ENCODE peak calls at places on chromosome 19, in five cellular contexts. T, R, Y, D and F are unnamed samples.

GRCh38 chr19:38726761-38727301 is 17.4 kb downstream of the CAPN12 start:
- DNase-seq in T (no peak), R (no peak), Y (no peak), D (no peak), F (no peak)

GRCh38 chr19:48341006-48341405 is 15.7 kb downstream of the EMP3 start:
- DNase-seq in T (no peak), R (peak; percentile 79), Y (no peak), D (no peak), F (no peak)

GRCh38 chr19:51014242-51014641 is 5.3 kb downstream of the KLK10 start:
- DNase-seq in T (no peak), R (no peak), Y (no peak), D (no peak), F (no peak)

GRCh38 chr19:16532440-16533273 is 9.6 kb downstream of the CHERP start:
- DNase-seq in T (no peak), R (no peak), Y (no peak), D (no peak), F (no peak)

GRCh38 chr19:43754562-43755255 is at the start of gene SMG9:
- DNase-seq in T (peak; percentile 98), R (peak; percentile 99), Y (peak; percentile 98), D (peak; percentile 98), F (peak; percentile 94)

GRCh38 chr19:42468273-42468796 is 25.6 kb upstream of the CXCL17 start:
- DNase-seq in T (no peak), R (no peak), Y (peak; percentile 66), D (peak; percentile 59), F (no peak)

GRCh38 chr19:16067205-16067938 is 8.9 kb upstream of the TPM4 start:
- DNase-seq in T (no peak), R (peak; percentile 40), Y (peak; percentile 92), D (peak; percentile 94), F (peak; percentile 62)

GRCh38 chr19:35265126-35265995 is 3.4 kb upstream of the USF2 start:
- DNase-seq in T (peak; percentile 8), R (no peak), Y (no peak), D (no peak), F (no peak)

GRCh38 chr19:11027381-11027780 is 61.9 kb upstream of the LDLR start:
- DNase-seq in T (no peak), R (no peak), Y (no peak), D (no peak), F (no peak)

GRCh38 chr19:12611361-12611699 is 610 bp downstream of the ZNF791 start:
- DNase-seq in T (peak; percentile 79), R (peak; percentile 77), Y (peak; percentile 78), D (peak; percentile 80), F (peak; percentile 36)

GRCh38 chr19:55484571-55485438 is at the start of gene NAT14:
- DNase-seq in T (peak; percentile 77), R (peak; percentile 64), Y (peak; percentile 48), D (peak; percentile 70), F (no peak)

GRCh38 chr19:13597625-13598024 is 91.3 kb upstream of the CACNA1A start:
- DNase-seq in T (peak; percentile 44), R (peak; percentile 19), Y (peak; percentile 86), D (peak; percentile 78), F (peak; percentile 46)

GRCh38 chr19:40445945-40446784 is 2.0 kb upstream of the SERTAD3 start:
- DNase-seq in T (peak; percentile 59), R (no peak), Y (no peak), D (no peak), F (no peak)

GRCh38 chr19:43444531-43445340 is 20.7 kb downstream of the LYPD3 start:
- DNase-seq in T (no peak), R (no peak), Y (no peak), D (no peak), F (no peak)

GRCh38 chr19:39038098-39038497 is 5.7 kb upstream of the FBXO27 start:
- DNase-seq in T (peak; percentile 80), R (no peak), Y (peak; percentile 50), D (peak; percentile 51), F (no peak)

GRCh38 chr19:9945319-9945966 is 9.1 kb upstream of the OLFM2 start:
- DNase-seq in T (no peak), R (peak; percentile 89), Y (peak; percentile 99), D (peak; percentile 99), F (peak; percentile 100)

GRCh38 chr19:51166846-51167490 is 24.9 kb downstream of the SIGLEC7 start:
- DNase-seq in T (no peak), R (no peak), Y (no peak), D (no peak), F (no peak)

GRCh38 chr19:56727731-56728130 is 56.2 kb upstream of the ZNF835 start:
- DNase-seq in T (no peak), R (no peak), Y (no peak), D (no peak), F (no peak)

GRCh38 chr19:20247016-20247683 is 80.1 kb downstream of the ZNF486 start:
- DNase-seq in T (peak; percentile 71), R (no peak), Y (peak; percentile 1), D (peak; percentile 3), F (no peak)

GRCh38 chr19:1261512-1261862 is 7.6 kb upstream of the CIRBP start:
- DNase-seq in T (no peak), R (no peak), Y (no peak), D (no peak), F (no peak)

GRCh38 chr19:412356-413355 is 3.7 kb upstream of the C2CD4C start:
- DNase-seq in T (peak; percentile 60), R (no peak), Y (no peak), D (no peak), F (no peak)

GRCh38 chr19:13844130-13844631 is 32.8 kb upstream of the NANOS3 start:
- DNase-seq in T (no peak), R (no peak), Y (no peak), D (no peak), F (no peak)

GRCh38 chr19:1435378-1435989 is 2.7 kb upstream of the RPS15 start:
- DNase-seq in T (no peak), R (no peak), Y (no peak), D (no peak), F (no peak)

GRCh38 chr19:51002542-51003311 is 1.3 kb upstream of the KLK8 start:
- DNase-seq in T (no peak), R (no peak), Y (no peak), D (peak; percentile 4), F (no peak)

GRCh38 chr19:1847684-1848398 is 442 bp downstream of the REXO1 start:
- DNase-seq in T (no peak), R (peak; percentile 40), Y (peak; percentile 36), D (peak; percentile 66), F (no peak)

GRCh38 chr19:2579678-2580280 is 103.9 kb downstream of the GADD45B start:
- DNase-seq in T (no peak), R (no peak), Y (no peak), D (no peak), F (no peak)

GRCh38 chr19:21610341-21610740 is 104.9 kb downstream of the ZNF429 start:
- DNase-seq in T (no peak), R (no peak), Y (no peak), D (no peak), F (no peak)

GRCh38 chr19:1069009-1069779 is 2.2 kb downstream of the ARHGAP45 start:
- DNase-seq in T (no peak), R (peak; percentile 67), Y (no peak), D (no peak), F (no peak)

GRCh38 chr19:31294189-31294588 is 55.0 kb downstream of the TSHZ3 start:
- DNase-seq in T (no peak), R (no peak), Y (no peak), D (no peak), F (no peak)

GRCh38 chr19:43474986-43475705 is 9.7 kb upstream of the LYPD3 start:
- DNase-seq in T (no peak), R (peak; percentile 94), Y (peak; percentile 90), D (peak; percentile 96), F (peak; percentile 65)

GRCh38 chr19:53906211-53907192 is 2.6 kb upstream of the CACNG7 start:
- DNase-seq in T (peak; percentile 53), R (peak; percentile 45), Y (peak; percentile 23), D (peak; percentile 35), F (no peak)
- TF ChIP-seq CTCF in T (peak; percentile 85), R (peak; percentile 84), Y (peak; percentile 90), D (peak; percentile 90), F (peak; percentile 82)

GRCh38 chr19:8905342-8905741 is 73.2 kb downstream of the MBD3L1 start:
- DNase-seq in T (no peak), R (no peak), Y (no peak), D (no peak), F (no peak)

GRCh38 chr19:8902520-8902919 is 70.3 kb downstream of the MBD3L1 start:
- DNase-seq in T (no peak), R (no peak), Y (no peak), D (no peak), F (no peak)

GRCh38 chr19:8900421-8900820 is 68.2 kb downstream of the MBD3L1 start:
- DNase-seq in T (no peak), R (no peak), Y (no peak), D (no peak), F (no peak)

GRCh38 chr19:8908066-8908465 is 75.9 kb downstream of the MBD3L1 start:
- DNase-seq in T (no peak), R (no peak), Y (no peak), D (no peak), F (no peak)

DNA sequence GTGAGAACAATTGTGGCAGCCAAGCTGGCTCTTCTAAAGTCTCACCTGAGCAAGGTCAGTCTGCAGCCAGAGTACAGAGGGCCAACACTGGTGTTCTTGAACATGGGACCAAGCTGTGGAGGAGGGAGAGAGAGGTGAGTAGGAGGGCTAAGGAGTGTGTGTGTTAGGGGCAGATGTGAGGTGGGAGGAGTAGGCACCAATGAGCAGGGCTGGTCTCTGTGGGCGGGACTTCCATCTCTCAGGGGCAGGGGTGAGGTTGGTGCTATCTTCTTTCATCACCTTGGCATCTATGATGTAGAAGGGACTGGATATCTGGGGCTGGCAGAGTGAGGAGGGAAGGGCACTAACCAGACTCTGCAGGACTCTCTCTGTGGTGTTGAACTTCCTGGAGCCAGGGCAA is 72.4 kb downstream of the MBD3L1 start:
- DNase-seq in T (no peak), R (no peak), Y (no peak), D (no peak), F (no peak)
- H3K4me3 ChIP-seq in T (no peak overlapping the region), R (no peak overlapping the region), Y (no peak overlapping the region), D (no peak overlapping the region), F (no peak overlapping the region)

DNA sequence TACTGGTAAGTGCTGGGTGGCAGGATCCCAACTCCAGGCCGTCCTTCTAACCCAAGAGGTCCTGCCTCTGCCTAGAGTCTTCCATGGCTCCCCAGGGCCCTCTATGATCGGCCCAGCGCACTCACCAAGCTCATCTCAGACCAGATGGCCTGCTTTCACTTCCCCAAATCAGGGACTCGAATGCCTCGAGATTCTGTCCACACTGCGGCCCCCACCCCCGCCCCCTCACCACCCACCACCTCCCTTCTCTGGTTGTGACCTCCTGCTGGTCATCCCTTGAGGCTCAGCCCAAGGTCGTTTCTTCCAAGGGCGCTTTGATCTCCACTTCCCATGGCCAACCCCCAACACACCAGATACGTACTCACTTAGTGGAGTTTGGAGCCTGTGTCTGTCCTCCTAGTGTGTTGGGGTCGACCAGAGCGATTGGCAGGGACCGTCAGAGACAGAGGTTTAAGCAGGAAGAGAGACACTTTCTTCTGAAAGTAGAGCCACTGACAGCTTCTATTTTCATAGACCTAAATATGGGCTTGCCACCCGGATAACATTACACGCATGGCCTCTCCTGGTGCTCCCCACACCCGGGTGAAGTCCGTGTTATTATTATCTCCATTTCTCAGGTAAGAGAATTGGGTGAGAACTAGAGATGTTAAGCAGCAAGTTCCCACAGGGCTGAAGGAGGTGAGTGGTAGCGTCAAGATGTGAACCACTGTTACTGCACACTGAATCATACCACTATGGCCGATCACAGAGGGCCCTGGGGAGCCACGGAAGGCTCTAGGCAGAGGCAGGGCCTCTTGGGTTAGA is at the start of gene FCER2:
- DNase-seq in T (no peak), R (no peak), Y (no peak), D (no peak), F (no peak)
- TF ChIP-seq CTCF in T (no peak), R (no peak), Y (no peak), D (no peak), F (no peak)

GRCh38 chr19:37506387-37507166 is at the start of gene ZNF793:
- DNase-seq in T (peak; percentile 90), R (peak; percentile 76), Y (peak; percentile 41), D (peak; percentile 84), F (peak; percentile 54)
- H3K4me3 ChIP-seq in T (peak within 1 kb of the TSS; percentile 83), R (peak within 1 kb of the TSS; percentile 87), Y (peak within 1 kb of the TSS; percentile 58), D (peak within 1 kb of the TSS; percentile 64), F (peak within 1 kb of the TSS; percentile 69)